ENCODE peak calls at places on chromosomes 1 and 21, in five cellular contexts. B is kidney glomerular epithelial cell, I is T-helper 1 cell, X is amniotic stem cell, L is bronchial epithelial cell. S is an unnamed sample.

GRCh38 chr1:100622966-100623762 is 85.2 kb downstream of the GPR88 start:
- DNase-seq in B (peak), I (no peak), X (no peak), L (peak), S (peak)

GRCh38 chr1:41943717-41944116 is 25.0 kb upstream of the HIVEP3 start:
- DNase-seq in B (no peak), I (no peak), X (no peak), L (no peak), S (no peak)

GRCh38 chr1:50275564-50275963 is 147.7 kb downstream of the DMRTA2 start:
- DNase-seq in B (no peak), I (no peak), X (no peak), L (no peak), S (no peak)

GRCh38 chr21:33025471-33026298 is at the start of gene OLIG2:
- DNase-seq in B (no peak), I (no peak), X (no peak), L (no peak), S (no peak)

GRCh38 chr1:1826356-1827088 is 48.3 kb upstream of the NADK start:
- DNase-seq in B (peak), I (no peak), X (no peak), L (peak), S (peak)

GRCh38 chr1:104195395-104195794 is 445.7 kb downstream of the AMY1C start:
- DNase-seq in B (no peak), I (no peak), X (no peak), L (peak), S (no peak)

GRCh38 chr1:59107916-59108315 is 189.0 kb upstream of the FGGY start:
- DNase-seq in B (no peak), I (no peak), X (no peak), L (no peak), S (no peak)

GRCh38 chr1:95223110-95223509 is 10.9 kb upstream of the RWDD3 start:
- DNase-seq in B (no peak), I (no peak), X (no peak), L (peak), S (peak)

GRCh38 chr21:45612096-45613019 is 31.2 kb upstream of the PCBP3 start:
- DNase-seq in B (no peak), I (no peak), X (no peak), L (no peak), S (peak)

GRCh38 chr1:107529511-107530149 is 388.8 kb downstream of the NTNG1 start:
- DNase-seq in B (peak), I (no peak), X (peak), L (peak), S (peak)

GRCh38 chr21:36097427-36098230 is 27.8 kb downstream of the CBR1 start:
- DNase-seq in B (peak), I (no peak), X (no peak), L (peak), S (peak)

GRCh38 chr1:228172591-228173527 is 7.3 kb downstream of the IBA57 start:
- DNase-seq in B (no peak), I (no peak), X (no peak), L (no peak), S (no peak)

GRCh38 chr1:177065430-177065829 is 99.1 kb downstream of the ASTN1 start:
- DNase-seq in B (no peak), I (no peak), X (no peak), L (no peak), S (no peak)

GRCh38 chr21:39258207-39258606 is 55.2 kb downstream of the BRWD1 start:
- DNase-seq in B (no peak), I (no peak), X (no peak), L (no peak), S (no peak)

GRCh38 chr1:20717452-20718342 is at the start of gene KIF17:
- DNase-seq in B (peak), I (peak), X (peak), L (peak), S (peak)

GRCh38 chr1:109299087-109299983 is 7.5 kb downstream of the MYBPHL start:
- DNase-seq in B (peak), I (no peak), X (peak), L (peak), S (peak)

GRCh38 chr1:161824618-161825017 is 58.5 kb downstream of the ATF6 start:
- DNase-seq in B (no peak), I (no peak), X (no peak), L (no peak), S (no peak)

GRCh38 chr1:24390924-24391782 is 22.4 kb downstream of the STPG1 start:
- DNase-seq in B (peak), I (peak), X (peak), L (peak), S (peak)

GRCh38 chr1:193569096-193569495 is 382.7 kb upstream of the B3GALT2 start:
- DNase-seq in B (no peak), I (no peak), X (no peak), L (no peak), S (no peak)

GRCh38 chr1:193462629-193463320 is 276.4 kb upstream of the B3GALT2 start:
- DNase-seq in B (peak), I (no peak), X (no peak), L (no peak), S (peak)

GRCh38 chr1:8989821-8990220 is 36.4 kb downstream of the SLC2A7 start:
- DNase-seq in B (no peak), I (no peak), X (no peak), L (peak), S (no peak)

GRCh38 chr21:38467911-38468310 is 30.4 kb downstream of the ERG start:
- DNase-seq in B (no peak), I (no peak), X (no peak), L (no peak), S (no peak)

GRCh38 chr1:236103646-236104218 is 38.6 kb upstream of the GPR137B start:
- DNase-seq in B (peak), I (peak), X (no peak), L (peak), S (peak)

GRCh38 chr1:177615251-177615650 is 354.6 kb downstream of the SEC16B start:
- DNase-seq in B (no peak), I (no peak), X (no peak), L (peak), S (no peak)

GRCh38 chr21:28207776-28208175 is 784.9 kb downstream of the LTN1 start:
- DNase-seq in B (no peak), I (no peak), X (peak), L (peak), S (peak)

GRCh38 chr1:51410568-51411460 is 80.5 kb upstream of the TTC39A start:
- DNase-seq in B (no peak), I (no peak), X (no peak), L (no peak), S (no peak)

GRCh38 chr1:238606896-238607295 is 716.2 kb upstream of the ZP4 start:
- DNase-seq in B (no peak), I (no peak), X (peak), L (peak), S (peak)

S was measured in renal cortical epithelial cell.